ENCODE peak calls at places on chromosomes 1 and 21, in six cellular contexts. B is renal cortical epithelial cell, K is heart left ventricle, D is amygdala, R is anterior cingulate cortex, E is sciatic nerve. X is an unnamed sample.

GRCh38 chr1:3530086-3530930 is 75.8 kb downstream of the ARHGEF16 start:
- DNase-seq in D (no peak), R (no peak), E (no peak), K (no peak), B (no peak), X (peak)

GRCh38 chr1:153942766-153943549 is 3.6 kb downstream of the DENND4B start:
- DNase-seq in D (no peak), K (no peak), B (no peak), R (no peak), E (no peak), X (no peak)

GRCh38 chr1:86062458-86062857 is 94.1 kb downstream of the COL24A1 start:
- DNase-seq in D (no peak), R (no peak), E (no peak), K (no peak), B (no peak), X (no peak)

GRCh38 chr1:94462606-94463005 is 44.4 kb downstream of the ABCD3 start:
- DNase-seq in D (no peak), R (no peak), K (no peak), E (no peak), B (no peak), X (no peak)

GRCh38 chr1:101100674-101101073 is 75.1 kb upstream of the DPH5 start:
- DNase-seq in K (no peak), D (no peak), B (no peak), R (no peak), E (no peak), X (no peak)

GRCh38 chr1:245825128-245825901 is 670.5 kb downstream of the KIF26B start:
- DNase-seq in B (no peak), D (no peak), R (no peak), K (no peak), E (no peak), X (peak)

GRCh38 chr1:26412180-26412840 is 1.7 kb downstream of the LIN28A start:
- DNase-seq in E (no peak), K (no peak), B (no peak), R (no peak), D (no peak), X (no peak)

GRCh38 chr1:224733021-224733911 is 117.1 kb downstream of the CNIH3 start:
- DNase-seq in B (peak), E (no peak), K (no peak), R (no peak), D (no peak), X (no peak)

GRCh38 chr1:63892632-63893395 is 119.0 kb downstream of the ROR1 start:
- DNase-seq in R (peak), E (no peak), K (no peak), D (peak), B (peak), X (no peak)

GRCh38 chr1:248757784-248758195 is 2.2 kb upstream of the LYPD8 start:
- DNase-seq in D (no peak), B (peak), E (no peak), K (no peak), R (no peak), X (no peak)

GRCh38 chr1:86227026-86227425 is 70.5 kb upstream of the COL24A1 start:
- DNase-seq in B (no peak), K (no peak), R (no peak), E (no peak), D (no peak), X (no peak)

GRCh38 chr1:921011-921837 is 2.5 kb upstream of the SAMD11 start:
- DNase-seq in R (peak), D (peak), E (no peak), B (no peak), K (peak), X (peak)

GRCh38 chr1:240004086-240004749 is 87.5 kb upstream of the FMN2 start:
- DNase-seq in E (no peak), D (no peak), R (no peak), K (no peak), B (no peak), X (peak)

GRCh38 chr1:32988665-32989064 is 24.1 kb upstream of the RNF19B start:
- DNase-seq in B (peak), R (no peak), K (no peak), E (no peak), D (no peak), X (peak)

GRCh38 chr1:21607549-21608529 is 61.3 kb downstream of the RAP1GAP start:
- DNase-seq in K (peak), R (no peak), B (peak), E (peak), D (no peak), X (peak)

GRCh38 chr1:235954306-235955283 is 87.9 kb upstream of the LYST start:
- DNase-seq in K (peak), R (no peak), E (no peak), B (peak), D (no peak), X (no peak)

GRCh38 chr1:157963713-157964112 is 29.7 kb upstream of the KIRREL1 start:
- DNase-seq in D (peak), R (peak), K (peak), E (peak), B (peak), X (peak)

GRCh38 chr1:7437608-7438395 is 333.3 kb upstream of the VAMP3 start:
- DNase-seq in B (no peak), D (no peak), E (no peak), R (no peak), K (no peak), X (no peak)

GRCh38 chr21:35943752-35944151 is 116.6 kb downstream of the SETD4 start:
- DNase-seq in B (no peak), D (no peak), R (no peak), E (no peak), K (no peak), X (no peak)

GRCh38 chr21:44828362-44829056 is 10.6 kb upstream of the SUMO3 start:
- DNase-seq in D (no peak), E (no peak), B (no peak), R (no peak), K (no peak), X (no peak)

GRCh38 chr1:149995927-149996326 is 14.6 kb downstream of the OTUD7B start:
- DNase-seq in B (peak), D (no peak), E (no peak), R (no peak), K (no peak), X (peak)

GRCh38 chr1:159190441-159190840 is 14.2 kb upstream of the ACKR1 start:
- DNase-seq in K (no peak), E (no peak), R (no peak), B (no peak), D (no peak), X (no peak)

GRCh38 chr1:52182874-52183400 is 41.0 kb downstream of the ZFYVE9 start:
- DNase-seq in K (no peak), B (no peak), D (no peak), R (no peak), E (no peak), X (no peak)

GRCh38 chr1:202685671-202686070 is 24.6 kb downstream of the SYT2 start:
- DNase-seq in D (no peak), K (no peak), R (no peak), B (no peak), E (no peak), X (peak)

GRCh38 chr21:27734146-27734545 is 767.3 kb upstream of the ADAMTS5 start:
- DNase-seq in K (no peak), E (no peak), B (peak), R (no peak), D (no peak), X (no peak)

GRCh38 chr1:208205216-208206013 is 38.8 kb downstream of the PLXNA2 start:
- DNase-seq in E (no peak), R (no peak), K (no peak), B (no peak), D (no peak), X (no peak)

GRCh38 chr1:9426291-9426711 is 113.0 kb upstream of the SLC25A33 start:
- DNase-seq in D (no peak), B (no peak), E (no peak), K (peak), R (no peak), X (no peak)

GRCh38 chr1:20124451-20125057 is 5.2 kb upstream of the PLA2G2D start:
- DNase-seq in R (peak), D (no peak), E (peak), K (no peak), B (peak), X (peak)

GRCh38 chr1:167829868-167830267 is 84.1 kb downstream of the ADCY10 start:
- DNase-seq in K (no peak), B (no peak), D (no peak), R (no peak), E (no peak), X (peak)

GRCh38 chr1:114979278-114979891 is 50.2 kb upstream of the TSHB start:
- DNase-seq in R (peak), D (no peak), E (peak), B (peak), K (no peak), X (peak)

X was measured in dermis blood vessel endothelial cell.